ENCODE peak calls at places on chromosomes 2 and 18, in seven cellular contexts. D is psoas muscle, Z is transverse colon, A is keratinocyte, T is dorsolateral prefrontal cortex, E is neural progenitor cell, B is WERI-Rb-1. N is an unnamed sample.
A peak's percentile ranks its signal among the peaks of the same experiment; 100 is the strongest.

GRCh38 chr2:191394043-191394442 is 148.8 kb downstream of the MYO1B start:
- DNase-seq in D (no peak), Z (no peak), A (no peak), T (no peak), E (no peak), B (no peak), N (no peak)

GRCh38 chr2:191171708-191172355 is 21.0 kb upstream of the STAT4 start:
- DNase-seq in D (no peak), Z (no peak), A (peak; percentile 99), T (no peak), E (peak; percentile 24), B (no peak), N (no peak)

GRCh38 chr2:154537845-154538244 is 160.7 kb upstream of the KCNJ3 start:
- DNase-seq in D (no peak), Z (no peak), A (no peak), T (no peak), E (no peak), B (no peak), N (no peak)

GRCh38 chr2:110678457-110679336 is 834 bp upstream of the BUB1 start:
- DNase-seq in D (no peak), Z (peak; percentile 18), A (no peak), T (no peak), E (peak; percentile 46), B (peak; percentile 13), N (no peak)

GRCh38 chr18:2406544-2406943 is 164.8 kb downstream of the METTL4 start:
- DNase-seq in D (no peak), Z (no peak), A (no peak), T (no peak), E (no peak), B (no peak), N (no peak)

GRCh38 chr2:165633431-165633830 is 160.6 kb downstream of the GALNT3 start:
- DNase-seq in D (no peak), Z (no peak), A (no peak), T (no peak), E (peak; percentile 94), B (peak; percentile 65), N (no peak)

GRCh38 chr2:134193006-134193405 is 60.9 kb upstream of the MGAT5 start:
- DNase-seq in D (no peak), Z (no peak), A (no peak), T (no peak), E (no peak), B (no peak), N (no peak)

GRCh38 chr2:155356250-155356649 is 657.8 kb downstream of the KCNJ3 start:
- DNase-seq in D (no peak), Z (no peak), A (no peak), T (no peak), E (no peak), B (no peak), N (no peak)

GRCh38 chr2:50455351-50455750 is 576.6 kb downstream of the NRXN1 start:
- DNase-seq in D (no peak), Z (no peak), A (no peak), T (no peak), E (no peak), B (no peak), N (no peak)

GRCh38 chr2:229582151-229582550 is 132.2 kb downstream of the DNER start:
- DNase-seq in D (no peak), Z (no peak), A (no peak), T (no peak), E (no peak), B (no peak), N (no peak)

GRCh38 chr2:86216577-86217555 is 17.6 kb downstream of the MRPL35 start:
- DNase-seq in D (no peak), Z (no peak), A (no peak), T (peak; percentile 39), E (no peak), B (no peak), N (no peak)

GRCh38 chr2:147224070-147224469 is 620.8 kb upstream of the ACVR2A start:
- DNase-seq in D (no peak), Z (no peak), A (no peak), T (no peak), E (peak; percentile 20), B (no peak), N (no peak)

GRCh38 chr2:35220471-35220870 is 1135.1 kb upstream of the CRIM1 start:
- DNase-seq in D (no peak), Z (no peak), A (no peak), T (no peak), E (no peak), B (no peak), N (no peak)

DNA sequence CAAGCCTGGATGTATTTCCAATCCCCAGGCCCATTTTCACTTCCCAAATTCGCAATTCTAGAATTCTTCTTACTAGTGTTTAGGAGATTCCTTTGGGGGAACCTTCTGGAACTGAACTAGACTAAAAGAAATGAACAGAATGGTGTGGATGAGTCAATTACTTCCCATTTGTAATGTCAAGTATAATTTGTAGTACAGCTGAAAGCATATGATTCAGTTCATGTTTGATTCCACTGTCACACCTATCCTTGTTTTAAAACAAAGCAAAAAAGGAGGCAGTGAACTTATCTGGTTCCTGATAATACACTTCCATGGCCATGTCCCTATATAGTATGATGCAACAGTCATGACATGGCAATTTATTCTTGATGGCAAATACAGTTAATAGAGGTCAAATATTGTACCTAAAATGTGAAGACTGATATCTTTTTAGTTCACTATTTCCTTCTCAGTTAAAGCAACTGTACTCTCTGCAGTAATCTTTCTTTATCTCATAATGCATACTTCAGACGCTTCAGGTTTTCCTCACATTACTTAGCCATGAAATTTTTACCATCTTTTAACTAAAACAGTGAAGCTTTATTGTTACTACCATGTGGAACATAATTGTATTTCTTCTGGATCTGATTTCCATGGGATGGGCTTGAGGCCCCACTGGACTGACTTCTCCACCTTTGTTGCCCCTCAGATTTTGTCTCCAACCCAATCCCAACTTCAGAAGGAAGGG is 1.9 kb downstream of the IDH1 start:
- DNase-seq in D (no peak), Z (no peak), A (no peak), T (no peak), E (no peak), B (no peak), N (no peak)
- H3K4me3 ChIP-seq in D (peak overlapping the region; percentile 81), Z (no peak overlapping the region), A (peak overlapping the region; percentile 99), T (peak overlapping the region; percentile 98), E (peak overlapping the region; percentile 83), B (no peak overlapping the region), N (peak overlapping the region; percentile 66)

GRCh38 chr2:237509151-237509550 is 22.1 kb downstream of the MLPH start:
- DNase-seq in D (no peak), Z (no peak), A (no peak), T (no peak), E (no peak), B (no peak), N (no peak)

GRCh38 chr2:237511421-237511820 is 24.4 kb downstream of the MLPH start:
- DNase-seq in D (no peak), Z (no peak), A (no peak), T (no peak), E (no peak), B (no peak), N (no peak)

GRCh38 chr2:237508361-237508760 is 21.3 kb downstream of the MLPH start:
- DNase-seq in D (no peak), Z (no peak), A (no peak), T (no peak), E (no peak), B (no peak), N (no peak)

GRCh38 chr2:237510502-237511217 is 23.6 kb downstream of the MLPH start:
- DNase-seq in D (no peak), Z (no peak), A (no peak), T (no peak), E (no peak), B (no peak), N (no peak)

DNA sequence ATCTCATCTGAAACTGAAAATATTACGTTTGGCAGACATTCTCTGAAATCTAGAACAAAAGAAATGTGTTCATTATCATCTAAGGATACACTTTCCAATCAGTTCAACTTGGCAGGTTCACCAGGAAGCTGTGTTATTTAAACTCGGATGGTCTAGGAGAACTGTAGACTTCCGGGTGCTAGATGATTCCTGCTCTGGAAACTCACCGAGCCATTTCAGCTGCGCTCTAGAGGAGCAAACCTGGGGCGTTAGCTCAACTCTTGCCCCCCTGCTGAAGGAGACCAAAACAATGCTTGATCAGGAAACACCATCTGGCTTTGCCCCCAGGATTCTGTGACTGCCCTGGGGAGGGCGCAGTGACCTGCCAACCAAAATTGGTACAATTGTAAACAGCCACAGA is 22.9 kb downstream of the MLPH start:
- DNase-seq in D (no peak), Z (peak; percentile 34), A (no peak), T (no peak), E (no peak), B (no peak), N (no peak)
- H3K27ac ChIP-seq in D (no peak overlapping the region), Z (peak overlapping the region; percentile 70), A (no peak overlapping the region), T (no peak overlapping the region), E (no peak overlapping the region), B (no peak overlapping the region), N (no peak overlapping the region)

DNA sequence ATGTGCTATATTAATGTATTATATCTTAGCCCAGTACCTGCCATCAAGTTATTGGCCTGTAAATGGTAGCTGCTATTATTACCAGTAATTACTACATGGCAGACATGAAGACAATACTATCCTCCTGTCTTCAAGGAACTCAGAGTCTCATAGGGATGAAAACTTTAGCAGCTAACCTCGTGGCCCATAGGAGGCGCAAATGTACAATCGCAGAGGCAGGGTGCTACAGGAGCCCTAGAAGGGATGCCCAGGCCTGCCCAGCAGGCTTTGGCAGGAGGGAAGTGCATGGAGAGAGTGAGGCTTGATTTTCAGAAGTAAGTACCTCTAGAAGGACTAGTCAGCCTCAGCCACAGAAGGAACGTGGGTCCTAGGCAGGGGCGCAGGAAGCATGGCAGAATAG is 44.7 kb upstream of the KIDINS220 start:
- DNase-seq in D (no peak), Z (peak; percentile 26), A (no peak), T (no peak), E (peak; percentile 77), B (peak; percentile 32), N (no peak)
- TF ChIP-seq CTCF in D (no peak), Z (no peak), A (peak; percentile 69), T (peak; percentile 24), E (peak; percentile 80), B (peak; percentile 48), N (no peak)

DNA sequence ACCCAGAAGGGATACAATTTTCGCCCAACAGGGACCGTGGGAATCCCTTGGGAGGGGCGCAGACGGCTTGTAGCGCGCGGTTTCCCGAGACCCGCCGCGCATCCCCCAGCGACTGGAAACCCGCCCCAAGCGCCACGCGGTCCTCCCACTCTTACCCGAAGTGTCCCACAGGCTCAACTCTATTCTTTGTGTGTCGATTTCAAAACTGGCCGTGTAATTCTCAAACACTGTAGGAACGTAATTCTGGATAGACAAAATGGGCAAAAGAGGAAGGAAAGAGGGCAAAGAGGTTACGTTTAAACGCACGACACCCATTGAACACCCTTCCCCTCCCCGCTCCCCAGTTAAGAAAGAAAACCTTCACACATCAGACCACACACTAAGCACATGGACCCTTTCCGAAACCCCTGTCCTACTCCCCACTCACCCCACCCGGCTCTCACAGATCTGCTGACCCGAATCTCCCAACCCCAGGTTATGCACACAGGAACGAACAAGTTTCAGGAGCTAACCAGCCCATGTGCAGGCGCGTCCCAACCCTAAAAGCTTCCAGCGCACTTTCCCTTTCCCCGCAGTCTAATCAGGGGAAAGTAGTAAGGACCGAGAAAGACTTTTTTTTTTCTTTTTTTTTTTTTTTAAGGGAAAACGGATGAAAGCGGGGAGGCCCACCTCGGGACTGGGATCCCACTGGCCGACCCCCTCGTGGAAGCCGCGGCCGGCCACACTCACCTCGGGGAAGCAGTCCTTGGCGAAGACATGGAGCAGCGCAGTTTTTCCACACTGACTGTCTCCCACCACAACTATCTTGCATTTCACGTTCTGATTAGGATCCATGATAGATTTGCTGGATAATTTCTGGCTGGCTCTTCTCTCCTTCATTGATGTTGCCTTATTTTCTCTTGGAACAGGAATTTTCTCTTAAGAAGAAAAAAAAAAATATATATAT is 655 bp downstream of the RND3 start:
- DNase-seq in D (no peak), Z (peak; percentile 54), A (no peak), T (no peak), E (peak; percentile 66), B (peak; percentile 16), N (peak; percentile 14)
- H3K4me3 ChIP-seq in D (peak overlapping the region; percentile 82), Z (peak overlapping the region; percentile 66), A (peak overlapping the region; percentile 93), T (peak overlapping the region; percentile 68), E (peak overlapping the region; percentile 58), B (peak overlapping the region; percentile 66), N (peak overlapping the region; percentile 74)

N was measured in gastrocnemius medialis.